ENCODE peak calls at places on chromosomes 11 and 22, in seven cellular contexts. O is GM12891, S is H1, H is K562, J is HepG2, X is SK-N-SH, Z is GM12878. A is an unnamed sample.
A peak's percentile ranks its signal among the peaks of the same experiment; 100 is the strongest.

GRCh38 chr11:5550440-5551095 is 2.2 kb upstream of the OR52H1 start:
- DNase-seq in O (no peak), Z (peak; percentile 8), H (no peak), J (no peak), X (no peak), S (no peak), A (no peak)

GRCh38 chr11:77522215-77522614 is 48.3 kb upstream of the PAK1 start:
- DNase-seq in O (no peak), J (no peak), H (no peak), Z (no peak), X (no peak), S (no peak), A (no peak)

GRCh38 chr11:44609028-44609782 is 43.7 kb downstream of the CD82 start:
- DNase-seq in H (no peak), Z (peak; percentile 92), X (no peak), J (no peak), S (no peak), O (no peak), A (no peak)

GRCh38 chr11:85844439-85845051 is 10.6 kb upstream of the CCDC83 start:
- DNase-seq in J (no peak), Z (no peak), S (no peak), O (no peak), H (no peak), X (no peak), A (no peak)

GRCh38 chr22:46846154-46846831 is 83.8 kb downstream of the TBC1D22A start:
- DNase-seq in H (no peak), X (no peak), Z (no peak), O (no peak), J (no peak), S (no peak), A (no peak)

GRCh38 chr11:1382429-1382828 is 7.3 kb upstream of the BRSK2 start:
- DNase-seq in X (no peak), Z (no peak), S (no peak), J (no peak), O (no peak), H (no peak), A (no peak)

GRCh38 chr22:27911329-27911728 is 7.7 kb downstream of the PITPNB start:
- DNase-seq in X (no peak), O (no peak), Z (no peak), H (no peak), J (no peak), S (no peak), A (no peak)

GRCh38 chr11:12890476-12890875 is 118.6 kb upstream of the RASSF10 start:
- DNase-seq in O (no peak), X (no peak), Z (no peak), J (no peak), H (no peak), S (no peak), A (no peak)

GRCh38 chr11:10436224-10436623 is 18.8 kb upstream of the AMPD3 start:
- DNase-seq in Z (no peak), J (no peak), S (no peak), X (no peak), H (no peak), O (no peak), A (no peak)

GRCh38 chr11:119533931-119534694 is 111.1 kb upstream of the THY1 start:
- DNase-seq in S (peak; percentile 96), H (peak; percentile 77), Z (peak; percentile 13), J (peak; percentile 57), X (peak; percentile 81), O (peak; percentile 65), A (peak; percentile 60)

GRCh38 chr11:70538641-70539359 is 140.5 kb downstream of the CTTN start:
- DNase-seq in H (no peak), J (no peak), Z (no peak), S (no peak), X (peak; percentile 23), O (no peak), A (no peak)

GRCh38 chr11:15673408-15673811 is 558.7 kb downstream of the INSC start:
- DNase-seq in Z (no peak), H (no peak), O (no peak), X (no peak), J (no peak), S (no peak), A (no peak)

GRCh38 chr11:126474220-126474619 is 118.7 kb downstream of the ST3GAL4 start:
- DNase-seq in O (no peak), S (no peak), X (no peak), H (no peak), J (peak; percentile 57), Z (no peak), A (no peak)

GRCh38 chr22:33923660-33924246 is 3.5 kb upstream of the LARGE1 start:
- DNase-seq in J (peak; percentile 67), X (peak; percentile 60), Z (no peak), H (peak; percentile 24), O (peak; percentile 23), S (peak; percentile 76), A (no peak)

GRCh38 chr22:41468381-41469217 is at the start of the genes ACO2 and PHF5A:
- DNase-seq in O (peak; percentile 93), X (peak; percentile 86), S (peak; percentile 99), J (peak; percentile 96), Z (peak; percentile 98), H (peak; percentile 80), A (peak; percentile 93)

GRCh38 chr22:38163844-38164577 is 17.6 kb downstream of the PLA2G6 start:
- DNase-seq in S (no peak), J (peak; percentile 77), Z (no peak), O (no peak), X (peak; percentile 72), H (peak; percentile 80), A (no peak)

GRCh38 chr22:28172948-28173360 is 253.9 kb upstream of the PITPNB start:
- DNase-seq in H (no peak), J (no peak), X (peak; percentile 50), S (no peak), Z (no peak), O (no peak), A (no peak)

GRCh38 chr11:61380914-61381313 is 11.5 kb upstream of the TMEM216 start:
- DNase-seq in Z (no peak), O (no peak), J (no peak), X (no peak), S (no peak), H (no peak), A (no peak)
- TF ChIP-seq TAF1 in Z (no peak), O (no peak), J (no peak), X (no peak), S (no peak), H (no peak), A (no peak)

DNA sequence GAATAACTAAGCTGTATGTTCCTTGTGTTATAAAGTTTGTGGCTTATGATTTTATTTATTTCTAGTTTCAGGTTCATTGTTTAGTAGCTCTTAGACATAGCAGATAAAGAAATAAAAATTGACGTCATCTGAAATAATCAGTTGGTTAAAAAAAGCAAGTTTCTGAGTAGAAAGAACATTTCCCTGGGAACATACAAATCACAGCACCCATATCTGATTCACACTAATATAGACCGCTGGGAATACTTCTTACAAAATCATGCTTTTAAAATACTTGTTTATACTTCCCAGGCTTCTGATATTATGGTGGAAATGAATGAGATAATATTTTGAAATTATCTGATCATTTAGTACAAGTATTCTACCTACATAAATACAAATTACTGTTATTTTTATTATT is 63.1 kb upstream of the SC5D start:
- DNase-seq in J (no peak), X (no peak), O (no peak), H (no peak), S (no peak), Z (no peak), A (no peak)
- TF ChIP-seq TAF1 in J (no peak), X (no peak), O (no peak), H (no peak), S (no peak), Z (no peak), A (no peak)

DNA sequence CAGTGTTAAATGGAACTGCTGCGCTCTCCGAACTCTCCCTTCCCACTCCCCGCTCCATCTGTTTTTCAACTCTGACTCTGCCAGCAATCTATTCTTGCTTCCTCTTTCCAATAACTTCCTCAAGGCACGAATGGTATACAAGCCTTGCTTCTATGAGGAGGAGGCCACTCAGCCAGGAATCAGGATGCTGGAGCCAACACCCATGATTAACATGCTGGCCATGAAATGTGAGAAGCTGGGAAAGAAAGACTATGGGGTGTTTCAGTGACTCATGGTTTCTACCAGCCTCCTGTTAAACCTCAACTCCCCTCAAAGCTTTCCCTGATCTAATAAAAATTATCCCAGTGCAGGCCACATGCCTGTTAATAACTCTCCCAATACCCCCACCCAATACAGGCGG is 46.4 kb upstream of the TBCEL start:
- DNase-seq in J (no peak), X (no peak), O (no peak), S (no peak), H (no peak), Z (no peak), A (no peak)
- TF ChIP-seq TAF1 in J (no peak), X (no peak), O (no peak), S (no peak), H (no peak), Z (no peak), A (no peak)

GRCh38 chr11:17924713-17925112 is 88.1 kb downstream of the SERGEF start:
- DNase-seq in X (no peak), S (no peak), J (no peak), H (no peak), O (no peak), Z (no peak), A (no peak)

GRCh38 chr11:17930544-17931144 is 82.2 kb downstream of the SERGEF start:
- DNase-seq in H (no peak), J (no peak), O (no peak), X (no peak), S (no peak), Z (no peak), A (no peak)

GRCh38 chr11:17929171-17929570 is 83.7 kb downstream of the SERGEF start:
- DNase-seq in X (no peak), J (no peak), O (no peak), H (no peak), S (no peak), Z (no peak), A (no peak)

GRCh38 chr11:17927643-17928343 is 85.1 kb downstream of the SERGEF start:
- DNase-seq in O (no peak), S (no peak), H (no peak), J (no peak), Z (no peak), X (no peak), A (no peak)

DNA sequence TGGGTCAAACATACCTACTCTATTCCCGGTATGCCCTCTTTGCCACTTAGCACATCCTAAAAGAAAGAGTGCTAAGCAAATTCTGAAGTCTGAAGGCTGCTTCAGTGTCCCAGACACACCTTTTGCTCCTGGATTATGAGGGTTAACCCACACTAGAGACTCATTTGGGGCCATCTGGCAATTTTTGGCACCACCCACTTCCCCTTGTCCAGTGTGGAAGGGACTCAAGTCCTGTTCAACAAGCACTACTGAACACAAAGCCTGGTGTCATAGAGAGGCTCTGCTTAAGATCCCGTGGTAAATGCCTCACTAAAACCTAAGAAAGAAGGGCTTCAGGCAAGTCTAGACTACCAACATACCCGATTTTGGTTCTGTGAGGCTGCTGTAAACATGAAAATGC is 85.8 kb downstream of the SERGEF start:
- DNase-seq in J (no peak), O (no peak), H (no peak), X (no peak), Z (no peak), S (no peak), A (no peak)
- TF ChIP-seq TAF1 in J (no peak), O (no peak), H (no peak), X (no peak), Z (no peak), S (no peak), A (no peak)